ENCODE peak calls at places on chromosomes 4 and X, in seven cellular contexts. Z is GM23338, U is OCI-LY7, N is neural crest cell, T is fibroblast of the aortic adventitia, Y is breast epithelium, A is AG10803. L is an unnamed sample.

GRCh38 chr4:47915378-47915777 is 995 bp upstream of the NFXL1 start:
- DNase-seq in A (no peak), Y (no peak), T (no peak), U (no peak), Z (no peak), N (no peak), L (no peak)

GRCh38 chr4:40587351-40587750 is 42.3 kb downstream of the RBM47 start:
- DNase-seq in T (no peak), N (no peak), U (no peak), Z (no peak), Y (no peak), A (no peak), L (no peak)

GRCh38 chr4:174110180-174110579 is 173.3 kb downstream of the FBXO8 start:
- DNase-seq in Z (no peak), U (no peak), A (no peak), N (no peak), Y (no peak), T (no peak), L (no peak)

GRCh38 chr4:41878170-41878941 is 56.9 kb upstream of the TMEM33 start:
- DNase-seq in A (no peak), Y (no peak), N (no peak), U (no peak), T (no peak), Z (peak; percentile 51), L (no peak)

GRCh38 chr4:79088991-79089705 is 149.9 kb upstream of the PAQR3 start:
- DNase-seq in Z (no peak), T (no peak), A (no peak), Y (no peak), N (no peak), U (no peak), L (no peak)

GRCh38 chrX:7110821-7111276 is 36.7 kb upstream of the STS start:
- DNase-seq in Z (no peak), A (no peak), U (peak; percentile 88), T (no peak), Y (no peak), N (no peak), L (no peak)

GRCh38 chrX:119809185-119809666 is 17.8 kb upstream of the RPL39 start:
- DNase-seq in Z (no peak), A (no peak), T (peak; percentile 74), U (no peak), N (no peak), Y (no peak), L (no peak)

GRCh38 chr4:60822986-60823385 is 377.1 kb upstream of the ADGRL3 start:
- DNase-seq in U (no peak), Y (no peak), Z (no peak), A (no peak), N (no peak), T (no peak), L (no peak)

GRCh38 chr4:102430511-102430910 is 70.6 kb upstream of the NFKB1 start:
- DNase-seq in A (peak; percentile 8), N (no peak), Y (no peak), Z (peak; percentile 21), T (peak; percentile 42), U (no peak), L (no peak)

DNA sequence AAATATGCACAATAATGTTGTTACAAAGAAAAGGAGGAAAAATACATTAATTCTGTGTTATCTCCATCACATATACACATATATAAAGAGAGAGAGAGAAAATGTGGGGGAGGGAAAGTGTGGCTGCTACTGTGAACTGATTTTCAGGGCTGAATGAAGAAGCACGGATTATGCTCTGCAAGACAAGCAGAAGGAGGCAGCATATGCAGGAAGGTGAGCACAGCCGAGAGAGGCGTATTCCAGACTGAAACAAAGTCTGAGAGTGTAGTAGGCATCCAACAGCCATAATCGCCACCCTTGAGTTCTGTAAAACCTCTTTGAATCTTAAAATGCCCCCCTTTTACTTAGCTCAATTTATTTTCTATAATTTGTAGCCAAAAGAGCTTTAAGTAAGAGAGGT is 1081.7 kb upstream of the GRID2 start:
- DNase-seq in A (no peak), T (no peak), U (no peak), Z (peak; percentile 6), Y (no peak), N (no peak), L (no peak)
- TF ChIP-seq CTCF in A (no peak), T (no peak), U (no peak), Z (no peak), Y (no peak), N (no peak), L (no peak)

DNA sequence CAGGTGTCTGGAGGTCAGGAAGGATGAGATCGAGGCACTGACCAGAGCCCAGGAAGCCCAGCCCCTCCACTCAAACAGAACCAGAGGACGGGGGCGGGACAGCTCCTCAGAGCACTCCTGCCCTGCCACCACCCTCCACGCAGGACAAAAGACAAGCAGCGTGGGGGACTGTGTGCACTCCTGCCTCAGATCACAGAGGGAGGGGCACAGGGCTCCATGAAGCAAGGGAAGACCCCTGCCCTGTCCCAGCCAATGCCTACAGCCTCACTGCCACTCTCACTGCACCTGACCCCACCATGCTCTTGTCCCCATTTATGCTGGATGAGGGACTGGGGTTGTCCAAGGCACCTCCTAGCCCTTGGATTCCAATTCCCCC is 169.0 kb downstream of the AFAP1 start:
- DNase-seq in T (no peak), U (no peak), N (no peak), Y (no peak), A (no peak), Z (no peak), L (no peak)
- TF ChIP-seq CTCF in T (no peak), U (no peak), N (no peak), Y (no peak), A (no peak), Z (no peak), L (no peak)

GRCh38 chrX:72738396-72738795 is 24.3 kb upstream of the PHKA1 start:
- DNase-seq in U (no peak), Z (no peak), Y (no peak), N (no peak), A (no peak), T (no peak), L (no peak)

DNA sequence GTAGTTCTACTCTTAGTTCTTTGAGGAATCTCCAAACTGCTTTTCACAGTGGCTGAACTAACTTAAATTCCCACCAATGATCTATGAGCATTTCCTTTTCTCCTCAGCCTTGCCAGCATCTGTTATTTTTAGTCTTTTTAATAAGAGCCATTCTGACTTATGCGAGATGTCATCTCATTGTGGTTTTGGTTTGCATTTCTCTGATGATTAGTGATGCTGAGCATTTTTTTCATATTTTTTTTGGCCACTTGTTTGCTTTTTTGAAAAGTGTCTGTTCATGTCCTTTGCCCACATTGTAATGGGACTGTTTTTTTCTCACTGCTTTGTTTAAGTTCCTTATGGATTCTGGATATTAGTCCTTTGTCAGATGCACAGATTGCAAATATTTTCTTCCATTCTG is 21.5 kb upstream of the PHKA1 start:
- DNase-seq in U (no peak), T (no peak), N (no peak), A (peak; percentile 8), Z (no peak), Y (no peak), L (no peak)
- TF ChIP-seq CTCF in U (no peak), T (no peak), N (no peak), A (no peak), Z (no peak), Y (no peak), L (no peak)

GRCh38 chr4:133137571-133137970 is 11.5 kb upstream of the PCDH10 start:
- DNase-seq in U (no peak), A (no peak), N (no peak), Z (no peak), Y (no peak), T (no peak), L (no peak)
- TF ChIP-seq CTCF in U (peak; percentile 19), A (no peak), N (no peak), Z (no peak), Y (no peak), T (no peak), L (no peak)

GRCh38 chr4:140149851-140150635 is 3.9 kb downstream of the MAML3 start:
- DNase-seq in U (peak; percentile 66), A (peak; percentile 47), Y (peak; percentile 79), N (peak; percentile 36), Z (peak; percentile 86), T (peak; percentile 46), L (peak; percentile 48)
- TF ChIP-seq CTCF in U (no peak), A (peak; percentile 12), Y (peak; percentile 49), N (peak; percentile 41), Z (no peak), T (peak; percentile 31), L (no peak)

DNA sequence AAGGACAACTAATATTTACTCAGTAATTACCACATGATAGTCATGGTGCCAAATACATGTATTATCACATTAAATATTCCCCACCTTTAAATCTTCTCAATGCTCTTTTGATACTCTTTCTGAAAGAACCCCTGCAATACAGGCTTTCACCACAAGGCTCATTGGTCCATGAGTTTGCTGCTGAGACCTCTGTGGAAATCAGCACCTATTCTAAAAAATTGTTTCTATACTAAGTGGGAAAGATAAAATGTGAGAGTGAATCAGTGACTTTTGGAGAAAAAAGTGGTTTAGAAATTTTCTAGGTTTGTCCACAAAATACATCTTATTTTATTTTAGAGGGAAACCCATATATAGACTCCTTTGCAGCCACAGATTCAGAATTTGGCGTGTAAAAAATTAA is 257.3 kb downstream of the ZIC3 start:
- DNase-seq in U (no peak), T (no peak), N (no peak), A (no peak), Z (peak; percentile 4), Y (no peak), L (no peak)
- TF ChIP-seq CTCF in U (peak; percentile 41), T (peak; percentile 27), N (peak; percentile 43), A (no peak), Z (peak; percentile 37), Y (no peak), L (no peak)

DNA sequence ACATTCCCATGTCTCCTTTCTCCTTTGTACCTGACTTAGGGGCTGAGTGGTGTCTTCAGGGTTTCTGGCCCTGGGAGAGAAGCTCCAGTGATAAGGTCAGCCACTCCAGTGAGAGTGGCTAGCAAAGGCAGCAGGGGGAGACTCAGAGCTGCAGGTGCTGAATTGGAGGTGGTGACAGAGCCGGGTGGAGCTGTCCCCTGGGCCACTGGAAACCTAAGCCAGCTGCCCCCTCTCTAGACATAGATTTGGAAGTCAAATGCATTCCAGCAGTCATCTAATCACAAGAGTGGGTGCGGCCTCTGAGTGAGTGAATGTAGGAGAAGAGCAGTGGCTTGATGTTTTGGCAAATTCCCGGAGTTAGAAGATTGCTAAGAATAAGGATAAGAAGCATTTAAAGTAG is 28.5 kb downstream of the TRIM2 start:
- DNase-seq in Y (no peak), T (peak; percentile 61), N (no peak), Z (peak; percentile 80), U (peak; percentile 30), A (peak; percentile 13), L (no peak)
- TF ChIP-seq CTCF in Y (no peak), T (peak; percentile 35), N (peak; percentile 46), Z (peak; percentile 60), U (peak; percentile 54), A (peak; percentile 29), L (no peak)

DNA sequence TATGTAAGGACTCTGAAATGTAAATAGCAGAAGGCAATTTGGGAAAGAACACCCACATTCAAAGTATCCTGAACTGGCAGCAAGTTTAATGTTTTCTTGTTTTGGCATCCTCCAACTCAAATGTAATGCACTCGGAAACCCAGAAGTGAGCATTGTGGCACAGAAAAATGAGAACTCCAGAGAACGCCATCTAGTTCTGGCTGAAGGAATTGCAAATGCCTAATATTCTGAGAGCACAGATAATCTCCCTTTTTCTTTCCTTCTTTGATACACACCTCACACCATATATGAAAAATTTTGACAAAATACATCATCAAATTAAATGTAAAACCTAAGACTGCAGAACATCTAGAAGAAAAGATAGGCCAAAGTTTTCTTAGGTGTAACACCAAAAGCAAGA is 52.1 kb downstream of the PWWP3B start:
- DNase-seq in Y (no peak), Z (peak; percentile 10), T (no peak), N (no peak), U (peak; percentile 0), A (no peak), L (no peak)
- TF ChIP-seq CTCF in Y (no peak), Z (peak; percentile 49), T (peak; percentile 21), N (peak; percentile 45), U (peak; percentile 70), A (no peak), L (no peak)